ENCODE peak calls at places on chromosomes 2 and 18, in six cellular contexts. One of them, this sample, is unnamed.

GRCh38 chr2:185188656-185189055 is 549.9 kb upstream of the FSIP2 start:
- DNase-seq in thyroid gland: no peak
- DNase-seq in kidney epithelial cell: peak
- DNase-seq in esophagus squamous epithelium: no peak
- DNase-seq in kidney: no peak
- DNase-seq in RWPE2: no peak
- DNase-seq in this sample: no peak

GRCh38 chr2:62999905-63000304 is 50.7 kb upstream of the OTX1 start:
- DNase-seq in thyroid gland: peak
- DNase-seq in kidney epithelial cell: no peak
- DNase-seq in esophagus squamous epithelium: no peak
- DNase-seq in kidney: peak
- DNase-seq in RWPE2: peak
- DNase-seq in this sample: peak

GRCh38 chr2:47459021-47459420 is 56.1 kb downstream of the MSH2 start:
- DNase-seq in thyroid gland: no peak
- DNase-seq in kidney epithelial cell: no peak
- DNase-seq in esophagus squamous epithelium: no peak
- DNase-seq in kidney: no peak
- DNase-seq in RWPE2: no peak
- DNase-seq in this sample: no peak

GRCh38 chr2:158967731-158968395 is 577 bp upstream of the TANC1 start:
- DNase-seq in thyroid gland: peak
- DNase-seq in kidney epithelial cell: no peak
- DNase-seq in esophagus squamous epithelium: no peak
- DNase-seq in kidney: peak
- DNase-seq in RWPE2: no peak
- DNase-seq in this sample: no peak

GRCh38 chr2:20186078-20186854 is 38.7 kb downstream of the SDC1 start:
- DNase-seq in thyroid gland: no peak
- DNase-seq in kidney epithelial cell: peak
- DNase-seq in esophagus squamous epithelium: no peak
- DNase-seq in kidney: peak
- DNase-seq in RWPE2: no peak
- DNase-seq in this sample: peak

GRCh38 chr2:226760412-226761194 is 39.0 kb downstream of the IRS1 start:
- DNase-seq in thyroid gland: no peak
- DNase-seq in kidney epithelial cell: peak
- DNase-seq in esophagus squamous epithelium: no peak
- DNase-seq in kidney: no peak
- DNase-seq in RWPE2: no peak
- DNase-seq in this sample: no peak

GRCh38 chr2:216857131-216857550 is 2.7 kb downstream of the TNP1 start:
- DNase-seq in thyroid gland: peak
- DNase-seq in kidney epithelial cell: peak
- DNase-seq in esophagus squamous epithelium: no peak
- DNase-seq in kidney: no peak
- DNase-seq in RWPE2: no peak
- DNase-seq in this sample: no peak

GRCh38 chr2:237048595-237048994 is 37.1 kb upstream of the COPS8 start:
- DNase-seq in thyroid gland: no peak
- DNase-seq in kidney epithelial cell: no peak
- DNase-seq in esophagus squamous epithelium: no peak
- DNase-seq in kidney: no peak
- DNase-seq in RWPE2: no peak
- DNase-seq in this sample: no peak

GRCh38 chr2:46915281-46915810 is at the start of gene MCFD2:
- DNase-seq in thyroid gland: peak
- DNase-seq in kidney epithelial cell: no peak
- DNase-seq in esophagus squamous epithelium: no peak
- DNase-seq in kidney: peak
- DNase-seq in RWPE2: no peak
- DNase-seq in this sample: no peak

GRCh38 chr2:26849056-26850001 is 1.4 kb downstream of the DPYSL5 start:
- DNase-seq in thyroid gland: no peak
- DNase-seq in kidney epithelial cell: no peak
- DNase-seq in esophagus squamous epithelium: no peak
- DNase-seq in kidney: peak
- DNase-seq in RWPE2: no peak
- DNase-seq in this sample: no peak
- H3K4me3 ChIP-seq in thyroid gland: no peak
- H3K4me3 ChIP-seq in kidney epithelial cell: no peak
- H3K4me3 ChIP-seq in esophagus squamous epithelium: peak
- H3K4me3 ChIP-seq in kidney: no peak
- H3K4me3 ChIP-seq in RWPE2: no peak
- H3K4me3 ChIP-seq in this sample: no peak

GRCh38 chr18:48834421-48835011 is 116.2 kb downstream of the SMAD7 start:
- DNase-seq in thyroid gland: peak
- DNase-seq in kidney epithelial cell: peak
- DNase-seq in esophagus squamous epithelium: peak
- DNase-seq in kidney: peak
- DNase-seq in RWPE2: peak
- DNase-seq in this sample: peak
- H3K4me3 ChIP-seq in thyroid gland: no peak
- H3K4me3 ChIP-seq in kidney epithelial cell: peak
- H3K4me3 ChIP-seq in esophagus squamous epithelium: peak
- H3K4me3 ChIP-seq in kidney: no peak
- H3K4me3 ChIP-seq in RWPE2: peak
- H3K4me3 ChIP-seq in this sample: peak

GRCh38 chr2:70965506-70965905 is 12.9 kb upstream of the ANKRD53 start:
- DNase-seq in thyroid gland: no peak
- DNase-seq in kidney epithelial cell: no peak
- DNase-seq in esophagus squamous epithelium: no peak
- DNase-seq in kidney: no peak
- DNase-seq in RWPE2: no peak
- DNase-seq in this sample: no peak
- H3K4me3 ChIP-seq in thyroid gland: no peak
- H3K4me3 ChIP-seq in kidney epithelial cell: no peak
- H3K4me3 ChIP-seq in esophagus squamous epithelium: peak
- H3K4me3 ChIP-seq in kidney: no peak
- H3K4me3 ChIP-seq in RWPE2: no peak
- H3K4me3 ChIP-seq in this sample: peak

GRCh38 chr18:34648269-34648668 is 61.8 kb upstream of the DTNA start:
- DNase-seq in thyroid gland: no peak
- DNase-seq in kidney epithelial cell: no peak
- DNase-seq in esophagus squamous epithelium: no peak
- DNase-seq in kidney: no peak
- DNase-seq in RWPE2: no peak
- DNase-seq in this sample: no peak

GRCh38 chr18:34640273-34640672 is 69.8 kb upstream of the DTNA start:
- DNase-seq in thyroid gland: no peak
- DNase-seq in kidney epithelial cell: no peak
- DNase-seq in esophagus squamous epithelium: no peak
- DNase-seq in kidney: no peak
- DNase-seq in RWPE2: no peak
- DNase-seq in this sample: no peak

GRCh38 chr18:34647251-34647650 is 62.8 kb upstream of the DTNA start:
- DNase-seq in thyroid gland: no peak
- DNase-seq in kidney epithelial cell: no peak
- DNase-seq in esophagus squamous epithelium: no peak
- DNase-seq in kidney: no peak
- DNase-seq in RWPE2: no peak
- DNase-seq in this sample: no peak

GRCh38 chr18:34639662-34640061 is 70.4 kb upstream of the DTNA start:
- DNase-seq in thyroid gland: no peak
- DNase-seq in kidney epithelial cell: no peak
- DNase-seq in esophagus squamous epithelium: no peak
- DNase-seq in kidney: no peak
- DNase-seq in RWPE2: no peak
- DNase-seq in this sample: no peak

DNA sequence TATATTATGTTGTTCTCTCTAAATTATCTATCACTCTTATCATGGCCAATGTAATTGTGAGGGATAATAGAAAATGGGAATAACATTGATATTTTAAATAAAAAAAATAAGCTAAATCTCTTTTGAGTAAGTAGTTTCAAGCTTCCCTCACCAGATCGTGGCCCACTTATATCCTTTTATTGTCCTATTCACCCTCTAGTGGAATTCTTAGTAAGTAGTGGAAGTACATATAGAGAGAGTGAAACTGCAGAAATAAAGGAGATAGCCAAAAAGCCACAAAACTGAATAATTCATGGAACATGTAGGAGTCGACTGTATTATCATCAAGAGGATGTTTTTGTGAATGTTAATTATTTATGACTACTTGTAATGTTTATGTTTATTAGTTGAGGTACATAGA is 66.1 kb upstream of the DTNA start:
- DNase-seq in thyroid gland: no peak
- DNase-seq in kidney epithelial cell: no peak
- DNase-seq in esophagus squamous epithelium: no peak
- DNase-seq in kidney: no peak
- DNase-seq in RWPE2: no peak
- DNase-seq in this sample: no peak
- H3K4me3 ChIP-seq in thyroid gland: no peak
- H3K4me3 ChIP-seq in kidney epithelial cell: no peak
- H3K4me3 ChIP-seq in esophagus squamous epithelium: no peak
- H3K4me3 ChIP-seq in kidney: no peak
- H3K4me3 ChIP-seq in RWPE2: no peak
- H3K4me3 ChIP-seq in this sample: no peak

DNA sequence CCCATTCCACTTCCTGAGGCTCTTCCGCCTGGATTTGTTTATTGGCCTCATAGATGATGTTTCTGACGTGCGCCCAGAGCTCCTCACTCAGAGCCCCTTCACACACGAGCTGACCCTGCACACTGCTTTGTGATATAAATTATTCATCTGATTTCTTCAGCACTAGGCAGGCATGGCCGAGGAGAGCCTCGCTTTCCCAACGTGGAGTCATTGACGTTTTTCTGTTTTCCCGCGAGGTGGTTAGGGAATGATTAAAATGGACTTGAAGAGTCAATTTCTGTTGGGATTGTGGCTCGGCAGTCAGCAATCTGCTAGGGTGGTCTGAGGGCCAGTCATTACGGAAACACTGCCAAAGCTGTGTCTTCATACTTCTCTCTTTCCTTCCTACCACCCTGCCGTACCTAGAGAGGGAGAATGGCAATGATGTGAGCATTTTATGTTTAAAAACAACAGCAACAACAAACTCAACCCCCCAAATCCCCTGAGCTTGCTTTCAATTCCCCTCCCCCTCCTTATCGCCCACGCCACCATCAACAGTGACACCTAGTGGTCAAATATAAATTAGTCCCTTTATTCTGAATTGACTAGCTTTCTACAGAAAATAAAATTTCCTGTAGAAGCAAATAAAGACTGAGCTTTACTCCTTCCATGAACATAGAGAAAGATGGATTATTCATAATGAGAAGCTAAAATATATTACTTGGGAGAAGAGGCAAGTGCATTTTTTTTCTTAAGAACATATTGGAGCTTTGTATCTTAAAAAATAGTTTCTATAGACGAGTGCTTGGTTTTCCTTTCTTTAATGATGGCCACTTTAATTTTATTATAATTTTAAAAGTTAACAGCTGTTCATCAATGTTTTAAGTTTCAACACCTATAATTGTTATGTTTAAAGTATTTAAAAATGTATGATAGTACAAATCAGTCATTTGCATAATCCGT is 285.1 kb downstream of the MTX2 start:
- DNase-seq in thyroid gland: peak
- DNase-seq in kidney epithelial cell: no peak
- DNase-seq in esophagus squamous epithelium: no peak
- DNase-seq in kidney: no peak
- DNase-seq in RWPE2: no peak
- DNase-seq in this sample: no peak
- H3K4me3 ChIP-seq in thyroid gland: peak
- H3K4me3 ChIP-seq in kidney epithelial cell: peak
- H3K4me3 ChIP-seq in esophagus squamous epithelium: peak
- H3K4me3 ChIP-seq in kidney: peak
- H3K4me3 ChIP-seq in RWPE2: peak
- H3K4me3 ChIP-seq in this sample: peak

GRCh38 chr2:111208639-111209038 is 87.9 kb downstream of the BCL2L11 start:
- DNase-seq in thyroid gland: no peak
- DNase-seq in kidney epithelial cell: no peak
- DNase-seq in esophagus squamous epithelium: no peak
- DNase-seq in kidney: no peak
- DNase-seq in RWPE2: no peak
- DNase-seq in this sample: no peak

GRCh38 chr2:111205774-111206173 is 85.1 kb downstream of the BCL2L11 start:
- DNase-seq in thyroid gland: no peak
- DNase-seq in kidney epithelial cell: no peak
- DNase-seq in esophagus squamous epithelium: no peak
- DNase-seq in kidney: no peak
- DNase-seq in RWPE2: no peak
- DNase-seq in this sample: no peak

GRCh38 chr2:111209045-111209514 is 88.4 kb downstream of the BCL2L11 start:
- DNase-seq in thyroid gland: no peak
- DNase-seq in kidney epithelial cell: peak
- DNase-seq in esophagus squamous epithelium: no peak
- DNase-seq in kidney: no peak
- DNase-seq in RWPE2: no peak
- DNase-seq in this sample: no peak

GRCh38 chr2:111202266-111203040 is 81.7 kb downstream of the BCL2L11 start:
- DNase-seq in thyroid gland: no peak
- DNase-seq in kidney epithelial cell: no peak
- DNase-seq in esophagus squamous epithelium: no peak
- DNase-seq in kidney: no peak
- DNase-seq in RWPE2: no peak
- DNase-seq in this sample: no peak

GRCh38 chr2:111207892-111208291 is 87.2 kb downstream of the BCL2L11 start:
- DNase-seq in thyroid gland: no peak
- DNase-seq in kidney epithelial cell: no peak
- DNase-seq in esophagus squamous epithelium: no peak
- DNase-seq in kidney: no peak
- DNase-seq in RWPE2: no peak
- DNase-seq in this sample: no peak
- H3K4me3 ChIP-seq in thyroid gland: no peak
- H3K4me3 ChIP-seq in kidney epithelial cell: no peak
- H3K4me3 ChIP-seq in esophagus squamous epithelium: no peak
- H3K4me3 ChIP-seq in kidney: no peak
- H3K4me3 ChIP-seq in RWPE2: no peak
- H3K4me3 ChIP-seq in this sample: no peak

DNA sequence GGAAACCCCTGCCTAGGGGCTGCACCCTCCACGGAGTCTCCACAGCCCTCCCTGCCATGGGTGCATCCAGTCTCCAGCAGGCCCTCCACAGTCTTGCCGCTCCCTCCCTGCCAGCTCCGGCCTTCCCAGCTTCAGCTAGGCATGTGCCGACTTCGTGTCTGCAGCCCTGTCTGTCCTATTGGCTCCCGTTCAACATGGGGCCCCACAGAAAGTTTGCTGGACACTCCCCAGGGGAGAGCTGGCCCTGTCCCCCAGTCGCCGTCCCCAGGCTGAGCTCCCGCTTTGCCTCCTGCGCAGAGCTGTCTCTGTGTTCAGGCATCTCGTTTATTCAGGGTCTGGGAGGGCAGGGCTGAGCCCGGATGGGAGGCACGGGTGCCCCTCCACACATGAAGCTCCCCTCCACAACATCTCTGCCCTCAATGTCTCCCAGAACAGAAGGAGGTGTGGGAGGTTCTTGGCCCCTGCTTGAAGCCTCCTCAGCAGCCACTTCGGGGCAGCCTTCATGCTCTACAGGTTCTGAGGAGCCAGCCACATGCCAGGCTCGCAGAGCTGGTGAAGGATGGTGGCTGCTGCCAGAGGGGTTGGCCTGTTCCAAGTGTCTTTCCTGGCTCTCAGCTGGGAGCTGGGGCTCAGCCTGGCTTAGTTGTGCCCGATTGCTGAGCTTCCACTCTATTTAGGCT is 120.1 kb upstream of the PXDN start:
- DNase-seq in thyroid gland: peak
- DNase-seq in kidney epithelial cell: no peak
- DNase-seq in esophagus squamous epithelium: no peak
- DNase-seq in kidney: no peak
- DNase-seq in RWPE2: no peak
- DNase-seq in this sample: peak
- H3K4me3 ChIP-seq in thyroid gland: no peak
- H3K4me3 ChIP-seq in kidney epithelial cell: no peak
- H3K4me3 ChIP-seq in esophagus squamous epithelium: no peak
- H3K4me3 ChIP-seq in kidney: no peak
- H3K4me3 ChIP-seq in RWPE2: no peak
- H3K4me3 ChIP-seq in this sample: no peak

GRCh38 chr18:78980279-78980771 is 707 bp downstream of the SALL3 start:
- DNase-seq in thyroid gland: no peak
- DNase-seq in kidney epithelial cell: no peak
- DNase-seq in esophagus squamous epithelium: no peak
- DNase-seq in kidney: no peak
- DNase-seq in RWPE2: no peak
- DNase-seq in this sample: no peak
- H3K4me3 ChIP-seq in thyroid gland: no peak
- H3K4me3 ChIP-seq in kidney epithelial cell: peak
- H3K4me3 ChIP-seq in esophagus squamous epithelium: peak
- H3K4me3 ChIP-seq in kidney: no peak
- H3K4me3 ChIP-seq in RWPE2: no peak
- H3K4me3 ChIP-seq in this sample: peak